ENCODE peak calls at places on chromosome 22, in nine cellular contexts. X is neural progenitor cell, M is GM23338, E is PC-3, B is HCT116, U is GM23248, C is OCI-LY7, O is hepatocyte, A is SK-N-SH. I is an unnamed sample.

GRCh38 chr22:43277987-43278601 is 65.1 kb downstream of the SCUBE1 start:
- DNase-seq in X (no peak), M (no peak), E (peak; percentile 16), B (no peak), U (no peak), C (no peak), O (no peak), A (no peak), I (no peak)

GRCh38 chr22:43840431-43840830 is 21.9 kb downstream of the SULT4A1 start:
- DNase-seq in X (no peak), M (no peak), E (no peak), B (no peak), U (no peak), C (no peak), O (no peak), A (no peak), I (no peak)

GRCh38 chr22:39244496-39245129 is at the start of gene PDGFB:
- DNase-seq in X (peak; percentile 57), M (peak; percentile 52), E (peak; percentile 62), B (no peak), U (peak; percentile 35), C (no peak), O (peak; percentile 63), A (no peak), I (peak; percentile 38)

GRCh38 chr22:44033689-44034088 is 9.6 kb downstream of the PARVB start:
- DNase-seq in X (no peak), M (peak; percentile 28), E (no peak), B (no peak), U (no peak), C (no peak), O (peak; percentile 39), A (no peak), I (no peak)

GRCh38 chr22:32650553-32651345 is 150.8 kb upstream of the TIMP3 start:
- DNase-seq in X (no peak), M (no peak), E (no peak), B (no peak), U (peak; percentile 94), C (no peak), O (no peak), A (no peak), I (no peak)

GRCh38 chr22:43159484-43160178 is 8.3 kb downstream of the TSPO start:
- DNase-seq in X (peak; percentile 70), M (peak; percentile 76), E (no peak), B (no peak), U (peak; percentile 52), C (no peak), O (no peak), A (peak; percentile 45), I (no peak)

GRCh38 chr22:45480717-45481116 is 22.0 kb upstream of the FBLN1 start:
- DNase-seq in X (no peak), M (no peak), E (no peak), B (no peak), U (no peak), C (no peak), O (no peak), A (no peak), I (no peak)

GRCh38 chr22:17471901-17472566 is 91.3 kb upstream of the SLC25A18 start:
- DNase-seq in X (peak; percentile 73), M (peak; percentile 63), E (no peak), B (no peak), U (peak; percentile 29), C (no peak), O (no peak), A (no peak), I (no peak)

GRCh38 chr22:50425179-50425916 is 49.5 kb downstream of the SBF1 start:
- DNase-seq in X (no peak), M (no peak), E (no peak), B (no peak), U (no peak), C (no peak), O (no peak), A (no peak), I (no peak)

GRCh38 chr22:11325767-11326166 is 4202.2 kb upstream of the OR11H1 start:
- DNase-seq in X (no peak), M (no peak), E (no peak), B (no peak), U (no peak), C (no peak), O (no peak), A (no peak), I (no peak)

GRCh38 chr22:21444701-21445436 is 22.3 kb upstream of the TMEM191C start:
- DNase-seq in X (no peak), M (no peak), E (no peak), B (no peak), U (no peak), C (no peak), O (no peak), A (no peak), I (no peak)

GRCh38 chr22:31272522-31273446 is 19.5 kb downstream of the PIK3IP1 start:
- DNase-seq in X (peak; percentile 89), M (peak; percentile 91), E (peak; percentile 66), B (peak; percentile 32), U (peak; percentile 79), C (peak; percentile 66), O (peak; percentile 83), A (peak; percentile 79), I (peak; percentile 59)

GRCh38 chr22:25404923-25405853 is 159.3 kb upstream of the GRK3 start:
- DNase-seq in X (peak; percentile 74), M (peak; percentile 64), E (peak; percentile 60), B (no peak), U (peak; percentile 94), C (peak; percentile 77), O (peak; percentile 87), A (peak; percentile 85), I (peak; percentile 35)

DNA sequence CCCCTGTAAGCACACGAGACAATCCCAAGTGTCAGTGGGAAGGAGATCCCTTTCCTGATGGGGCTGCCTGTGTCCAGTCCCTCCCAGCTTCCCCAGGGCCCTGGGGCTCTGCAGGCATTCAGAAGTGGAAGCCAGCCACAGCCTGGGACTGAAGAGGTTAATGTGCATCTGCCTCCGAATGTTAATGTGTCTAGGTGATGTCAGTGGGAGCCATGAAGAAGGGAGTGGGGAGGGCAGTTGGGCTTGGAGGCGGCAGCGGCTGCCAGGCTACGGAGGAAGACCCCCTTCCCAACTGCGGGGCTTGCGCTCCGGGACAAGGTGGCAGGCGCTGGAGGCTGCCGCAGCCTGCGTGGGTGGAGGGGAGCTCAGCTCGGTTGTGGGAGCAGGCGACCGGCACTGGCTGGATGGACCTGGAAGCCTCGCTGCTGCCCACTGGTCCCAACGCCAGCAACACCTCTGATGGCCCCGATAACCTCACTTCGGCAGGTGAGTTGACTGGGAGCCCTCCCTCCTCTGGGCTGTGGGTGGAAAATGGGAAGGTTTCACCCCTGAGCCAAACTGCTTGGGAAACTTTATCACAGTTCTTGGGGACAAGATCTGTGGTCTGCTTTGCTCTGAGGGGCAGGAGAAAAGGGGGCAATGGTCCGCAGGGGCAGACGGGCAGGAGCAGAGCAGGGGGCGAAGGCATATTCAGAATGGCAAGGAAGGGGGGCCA is at the start of gene MCHR1:
- DNase-seq in X (peak; percentile 46), M (no peak), E (no peak), B (no peak), U (peak; percentile 56), C (no peak), O (peak; percentile 25), A (peak; percentile 56), I (no peak)
- H3K4me2 ChIP-seq in X (peak within 1 kb of the TSS; percentile 66), M (peak within 1 kb of the TSS; percentile 26), E (no peak within 1 kb of the TSS), B (no peak within 1 kb of the TSS), U (peak within 1 kb of the TSS; percentile 70), C (no peak within 1 kb of the TSS), O (peak within 1 kb of the TSS; percentile 77), A (no peak within 1 kb of the TSS), I (no peak within 1 kb of the TSS)

DNA sequence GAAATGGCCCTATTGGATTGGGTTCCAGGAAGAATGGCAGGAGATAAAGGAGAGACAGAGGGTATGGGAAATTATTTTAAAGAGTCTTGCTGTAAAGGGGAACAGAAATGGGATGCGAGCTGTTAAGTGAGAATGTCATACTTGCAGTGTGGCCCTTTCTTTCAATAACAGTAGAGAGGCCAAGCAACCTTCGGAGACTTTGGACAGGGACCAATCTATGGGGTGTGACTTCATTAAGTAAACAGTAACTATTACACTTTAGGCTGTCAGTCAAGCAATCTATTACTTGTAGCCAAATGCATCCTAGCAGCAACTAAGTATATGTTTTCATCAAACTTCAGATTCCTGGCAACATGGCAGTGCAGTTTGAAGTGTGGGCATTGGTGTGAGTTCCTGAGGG is 376.2 kb upstream of the LARGE1 start:
- DNase-seq in X (no peak), M (no peak), E (no peak), B (no peak), U (no peak), C (no peak), O (peak; percentile 26), A (no peak), I (no peak)
- H2AFZ ChIP-seq in X (no peak overlapping the region), M (no peak overlapping the region), E (no peak overlapping the region), B (no peak overlapping the region), U (no peak overlapping the region), C (no peak overlapping the region), O (no peak overlapping the region), A (no peak overlapping the region), I (no peak overlapping the region)

DNA sequence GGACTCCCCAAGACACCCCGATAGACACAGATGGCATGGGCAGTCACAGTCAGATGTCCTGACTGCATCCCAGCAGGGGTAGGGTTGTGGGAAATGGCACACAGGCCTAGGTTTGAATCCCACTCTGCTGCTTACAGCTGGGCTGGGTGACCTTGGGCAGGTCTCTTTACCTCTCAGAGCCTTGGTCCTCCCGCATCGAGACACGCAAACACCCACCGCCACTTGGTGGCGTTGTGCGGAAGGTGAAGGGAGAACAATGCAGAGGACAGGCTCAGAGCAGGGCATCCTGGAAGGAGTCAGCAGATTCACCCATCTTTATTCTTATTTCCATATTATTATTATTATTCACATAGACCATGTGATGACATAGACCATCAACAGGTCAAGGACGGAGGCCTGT is 140.5 kb downstream of the MIAT start:
- DNase-seq in X (peak; percentile 36), M (peak; percentile 59), E (no peak), B (peak; percentile 6), U (no peak), C (peak; percentile 22), O (no peak), A (peak; percentile 37), I (no peak)
- TF ChIP-seq EZH2phosphoT487 in X (no peak), M (no peak), E (no peak), B (no peak), U (no peak), C (no peak), O (no peak), A (no peak), I (no peak)

GRCh38 chr22:19911540-19912235 is 29.9 kb upstream of the COMT start:
- DNase-seq in X (no peak), M (no peak), E (no peak), B (no peak), U (no peak), C (no peak), O (no peak), A (no peak), I (no peak)

GRCh38 chr22:19910180-19910744 is 31.3 kb upstream of the COMT start:
- DNase-seq in X (no peak), M (no peak), E (no peak), B (no peak), U (no peak), C (no peak), O (no peak), A (no peak), I (no peak)

GRCh38 chr22:19913337-19913936 is 28.1 kb upstream of the COMT start:
- DNase-seq in X (no peak), M (no peak), E (no peak), B (no peak), U (no peak), C (no peak), O (no peak), A (no peak), I (no peak)

GRCh38 chr22:19914201-19914943 is 27.2 kb upstream of the COMT start:
- DNase-seq in X (no peak), M (no peak), E (no peak), B (no peak), U (no peak), C (no peak), O (no peak), A (no peak), I (no peak)

GRCh38 chr22:19912236-19912999 is 29.2 kb upstream of the COMT start:
- DNase-seq in X (peak; percentile 63), M (peak; percentile 60), E (no peak), B (no peak), U (no peak), C (peak; percentile 20), O (no peak), A (no peak), I (no peak)
- H3K4me2 ChIP-seq in X (no peak overlapping the region), M (no peak overlapping the region), E (no peak overlapping the region), B (no peak overlapping the region), U (no peak overlapping the region), C (no peak overlapping the region), O (no peak overlapping the region), A (no peak overlapping the region), I (no peak overlapping the region)

I was measured in MM.1S.